ENCODE peak calls at places on chromosomes 1 and 21, in seven cellular contexts. E is HuH-7, A is hypothalamus, U is neuronal stem cell, N is NCI-H1105, R is HCT116, I is uterus. G is an unnamed sample.

GRCh38 chr1:96364576-96364975 is 357.0 kb upstream of the PTBP2 start:
- DNase-seq in N (no peak), U (no peak), A (no peak), R (no peak), I (no peak), E (no peak), G (no peak)

GRCh38 chr1:74679811-74680210 is 6.2 kb upstream of the ERICH3 start:
- DNase-seq in U (no peak), N (no peak), I (no peak), E (no peak), R (no peak), A (no peak), G (no peak)

GRCh38 chr1:221696045-221696444 is 45.8 kb downstream of the DUSP10 start:
- DNase-seq in R (no peak), U (no peak), I (no peak), N (no peak), A (no peak), E (no peak), G (no peak)

GRCh38 chr21:33339135-33339534 is 14.4 kb downstream of the IFNAR1 start:
- DNase-seq in A (no peak), I (no peak), N (no peak), U (no peak), E (no peak), R (no peak), G (no peak)

GRCh38 chr1:52554267-52554640 is 1.4 kb upstream of the TUT4 start:
- DNase-seq in R (no peak), N (no peak), E (no peak), I (no peak), U (peak), A (no peak), G (no peak)

GRCh38 chr1:172417552-172417951 is 2.9 kb upstream of the C1orf105 start:
- DNase-seq in E (no peak), U (no peak), N (no peak), I (no peak), A (no peak), R (no peak), G (no peak)

GRCh38 chr1:114703242-114703641 is 7.9 kb upstream of the AMPD1 start:
- DNase-seq in I (no peak), E (no peak), A (no peak), U (no peak), N (no peak), R (no peak), G (no peak)

GRCh38 chr1:187838335-187839293 is 1009.9 kb downstream of the PLA2G4A start:
- DNase-seq in E (no peak), A (no peak), N (no peak), U (no peak), R (no peak), I (no peak), G (no peak)

GRCh38 chr1:145782166-145783099 is 41.5 kb downstream of the RNF115 start:
- DNase-seq in R (peak), A (no peak), E (no peak), U (no peak), I (no peak), N (no peak), G (no peak)

GRCh38 chr1:3409737-3410434 is 44.6 kb upstream of the ARHGEF16 start:
- DNase-seq in A (peak), E (peak), N (peak), U (no peak), R (no peak), I (peak), G (no peak)

GRCh38 chr21:42248783-42249597 is 30.1 kb downstream of the ABCG1 start:
- DNase-seq in A (no peak), I (no peak), E (no peak), N (no peak), R (no peak), U (no peak), G (no peak)